ENCODE peak calls at places on chromosomes 5 and 9, in five cellular contexts. E is IMR-90, G is trophoblast cell, J is mesendoderm, H is mesenchymal stem cell. N is an unnamed sample.
A peak's percentile ranks its signal among the peaks of the same experiment; 100 is the strongest.

GRCh38 chr5:18270635-18271338 is 636.5 kb downstream of the TAF11L14 start:
- DNase-seq in E (no peak), G (no peak), J (no peak), H (no peak), N (no peak)

GRCh38 chr5:4271193-4271592 is 675.6 kb downstream of the IRX1 start:
- DNase-seq in E (no peak), G (no peak), J (no peak), H (no peak), N (no peak)

GRCh38 chr9:81685763-81686613 is 3.4 kb downstream of the TLE1 start:
- DNase-seq in E (peak; percentile 55), G (peak; percentile 44), J (no peak), H (peak; percentile 48), N (no peak)

GRCh38 chr9:35905912-35906679 is at the start of gene HRCT1:
- DNase-seq in E (peak; percentile 94), G (peak; percentile 91), J (no peak), H (peak; percentile 89), N (no peak)

GRCh38 chr5:131539251-131539650 is 95.8 kb downstream of the RAPGEF6 start:
- DNase-seq in E (no peak), G (no peak), J (no peak), H (no peak), N (no peak)

GRCh38 chr5:35129921-35130485 is 82.3 kb upstream of the AGXT2 start:
- DNase-seq in E (peak; percentile 65), G (peak; percentile 54), J (no peak), H (peak; percentile 19), N (no peak)

GRCh38 chr5:55622460-55622859 is 87.7 kb upstream of the PLPP1 start:
- DNase-seq in E (peak; percentile 22), G (no peak), J (no peak), H (no peak), N (no peak)

GRCh38 chr9:6133346-6134063 is 82.1 kb upstream of the IL33 start:
- DNase-seq in E (no peak), G (no peak), J (no peak), H (no peak), N (no peak)

GRCh38 chr9:116464987-116465571 is 222.0 kb upstream of the TRIM32 start:
- DNase-seq in E (no peak), G (no peak), J (no peak), H (no peak), N (no peak)

GRCh38 chr9:18250051-18250450 is 223.9 kb upstream of the ADAMTSL1 start:
- DNase-seq in E (no peak), G (peak; percentile 11), J (no peak), H (no peak), N (no peak)

GRCh38 chr5:120256376-120256775 is 207.7 kb upstream of the PRR16 start:
- DNase-seq in E (no peak), G (no peak), J (no peak), H (no peak), N (no peak)

GRCh38 chr5:15013654-15014463 is 142.3 kb upstream of the ANKH start:
- DNase-seq in E (peak; percentile 80), G (no peak), J (peak; percentile 75), H (peak; percentile 73), N (no peak)

GRCh38 chr5:35470866-35471265 is 146.8 kb upstream of the SPEF2 start:
- DNase-seq in E (peak; percentile 13), G (peak; percentile 71), J (peak; percentile 57), H (peak; percentile 55), N (no peak)

GRCh38 chr5:125549322-125549871 is 803.0 kb upstream of the ZNF608 start:
- DNase-seq in E (peak; percentile 23), G (no peak), J (no peak), H (peak; percentile 65), N (no peak)

GRCh38 chr9:111036946-111037743 is 1.1 kb downstream of the LPAR1 start:
- DNase-seq in E (peak; percentile 37), G (no peak), J (peak; percentile 61), H (peak; percentile 59), N (no peak)

GRCh38 chr5:8861764-8862163 is 684.1 kb downstream of the SEMA5A start:
- DNase-seq in E (no peak), G (peak; percentile 16), J (no peak), H (peak; percentile 5), N (no peak)

GRCh38 chr9:20205821-20206220 is 416.5 kb downstream of the MLLT3 start:
- DNase-seq in E (peak; percentile 5), G (no peak), J (no peak), H (no peak), N (no peak)

GRCh38 chr5:123176224-123176937 is 87.3 kb downstream of the PRDM6 start:
- DNase-seq in E (peak; percentile 73), G (peak; percentile 23), J (no peak), H (peak; percentile 28), N (no peak)

DNA sequence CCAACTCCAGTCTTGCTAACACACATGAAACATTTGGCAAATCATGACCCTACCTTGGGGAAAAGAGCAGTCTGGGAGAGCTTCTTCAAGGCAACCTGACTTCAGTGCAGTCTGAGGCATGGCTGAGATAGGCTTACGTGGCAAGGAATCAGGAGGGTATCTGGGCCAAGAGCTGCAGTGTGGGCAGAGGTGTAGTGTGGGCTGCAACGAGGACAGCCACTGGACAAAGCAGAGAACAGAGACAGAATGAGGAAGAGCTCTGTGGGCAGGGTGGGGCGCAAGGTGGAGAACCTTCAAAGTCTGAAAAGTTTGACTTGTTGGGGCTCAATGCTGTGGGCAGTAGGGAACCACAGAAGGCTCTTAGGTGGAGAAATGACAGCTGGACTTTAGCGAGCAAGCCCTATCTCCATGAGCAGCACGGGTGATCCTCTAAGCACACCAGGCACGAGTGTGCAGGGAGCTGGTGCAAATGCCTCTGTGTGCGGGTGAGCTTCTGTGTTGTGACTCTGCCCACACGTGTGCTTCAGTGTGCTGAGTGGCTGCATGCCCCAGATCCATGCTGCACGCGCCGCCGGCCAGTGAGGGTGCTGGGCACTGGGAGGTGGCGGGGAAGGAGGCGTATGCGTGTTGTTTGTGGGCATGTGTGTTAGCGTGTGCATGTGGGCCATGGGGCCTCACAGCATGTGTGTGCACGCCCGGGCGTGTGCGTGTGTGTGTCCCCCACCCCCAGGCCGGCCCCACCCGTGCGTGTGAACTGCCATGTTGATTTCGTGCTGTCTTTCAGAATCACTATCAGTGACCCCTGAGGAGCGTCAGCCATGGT is 23.3 kb downstream of the GOLGA2 start:
- DNase-seq in E (no peak), G (no peak), J (no peak), H (no peak), N (no peak)
- H3K23ac ChIP-seq in E (no peak overlapping the region), G (no peak overlapping the region), J (no peak overlapping the region), H (no peak overlapping the region), N (no peak overlapping the region)

GRCh38 chr9:23567756-23568155 is 258.3 kb downstream of the ELAVL2 start:
- DNase-seq in E (no peak), G (no peak), J (no peak), H (no peak), N (no peak)
- H3K4ac ChIP-seq in E (no peak overlapping the region), G (no peak overlapping the region), J (no peak overlapping the region), H (no peak overlapping the region), N (no peak overlapping the region)

GRCh38 chr9:17230646-17231045 is 95.8 kb downstream of the CNTLN start:
- DNase-seq in E (no peak), G (no peak), J (no peak), H (no peak), N (no peak)

GRCh38 chr9:17222932-17223331 is 88.1 kb downstream of the CNTLN start:
- DNase-seq in E (no peak), G (no peak), J (no peak), H (no peak), N (no peak)

GRCh38 chr9:17229945-17230560 is 95.2 kb downstream of the CNTLN start:
- DNase-seq in E (no peak), G (no peak), J (peak; percentile 9), H (no peak), N (no peak)

DNA sequence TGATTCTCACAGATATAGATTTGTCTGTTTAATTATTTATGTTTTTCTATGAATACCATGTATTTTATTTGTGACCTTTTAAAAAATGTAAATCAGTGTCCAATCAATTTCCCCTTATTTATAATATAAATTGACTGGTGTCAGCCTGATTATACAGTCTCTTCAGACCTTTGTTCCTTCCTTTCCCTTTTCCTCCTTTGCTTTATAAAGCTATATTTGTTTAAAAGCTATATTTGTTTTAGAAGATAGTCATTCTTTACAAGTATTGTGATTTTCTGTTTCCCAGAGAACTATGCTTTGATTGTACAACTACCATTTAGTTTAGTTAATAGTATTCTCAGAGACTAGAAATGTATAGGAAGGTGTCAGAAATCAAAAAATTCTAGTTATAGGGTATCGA is 90.6 kb downstream of the CNTLN start:
- DNase-seq in E (no peak), G (no peak), J (no peak), H (no peak), N (no peak)
- H3K4me2 ChIP-seq in E (no peak overlapping the region), G (no peak overlapping the region), J (no peak overlapping the region), H (no peak overlapping the region), N (no peak overlapping the region)

GRCh38 chr5:16735092-16735970 is 118.5 kb upstream of the RETREG1 start:
- DNase-seq in E (no peak), G (no peak), J (no peak), H (peak; percentile 30), N (no peak)
- H3K23ac ChIP-seq in E (peak overlapping the region; percentile 86), G (no peak overlapping the region), J (no peak overlapping the region), H (no peak overlapping the region), N (peak overlapping the region; percentile 55)

GRCh38 chr9:129095908-129096307 is 14.7 kb downstream of the CRAT start:
- DNase-seq in E (no peak), G (no peak), J (no peak), H (no peak), N (no peak)
- H3K4ac ChIP-seq in E (no peak overlapping the region), G (no peak overlapping the region), J (no peak overlapping the region), H (no peak overlapping the region), N (no peak overlapping the region)

DNA sequence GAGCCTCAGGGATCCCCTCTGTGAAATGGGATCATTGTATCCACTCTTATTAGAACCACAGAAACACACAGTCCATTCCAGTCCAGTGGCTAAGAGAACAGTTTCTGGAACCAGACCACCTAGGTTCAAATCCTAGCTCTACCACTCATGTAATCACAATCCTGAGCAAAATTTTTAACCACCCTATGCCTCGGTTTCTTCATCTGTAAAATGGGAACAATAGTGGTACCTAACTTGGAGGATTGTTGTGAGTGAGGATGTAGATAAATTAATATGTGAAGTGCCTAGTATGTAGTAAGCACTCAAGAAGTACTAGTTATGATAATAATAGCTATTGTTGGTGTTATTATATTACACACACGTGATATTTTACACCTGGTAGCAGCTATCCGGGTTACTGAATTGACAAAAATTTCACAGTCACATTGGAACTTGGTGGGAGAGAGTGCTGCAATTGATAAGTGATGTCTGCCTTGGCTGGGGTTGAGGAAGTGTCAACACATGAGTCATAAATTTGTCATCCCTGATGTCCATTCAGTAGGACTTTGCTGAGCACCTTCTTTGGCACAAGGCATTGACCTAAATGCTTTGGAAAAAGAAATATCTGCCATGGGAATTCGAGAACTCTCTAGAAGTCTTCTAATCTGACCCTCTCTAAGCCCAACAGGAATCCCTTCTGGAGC is 68.4 kb downstream of the COL27A1 start:
- DNase-seq in E (peak; percentile 81), G (no peak), J (peak; percentile 77), H (peak; percentile 72), N (no peak)
- H3K4me2 ChIP-seq in E (peak overlapping the region; percentile 32), G (no peak overlapping the region), J (no peak overlapping the region), H (no peak overlapping the region), N (no peak overlapping the region)

GRCh38 chr9:126225611-126226609 is 100.7 kb upstream of the MVB12B start:
- DNase-seq in E (no peak), G (no peak), J (no peak), H (no peak), N (peak; percentile 27)
- H3K23ac ChIP-seq in E (no peak overlapping the region), G (no peak overlapping the region), J (no peak overlapping the region), H (peak overlapping the region; percentile 18), N (no peak overlapping the region)

DNA sequence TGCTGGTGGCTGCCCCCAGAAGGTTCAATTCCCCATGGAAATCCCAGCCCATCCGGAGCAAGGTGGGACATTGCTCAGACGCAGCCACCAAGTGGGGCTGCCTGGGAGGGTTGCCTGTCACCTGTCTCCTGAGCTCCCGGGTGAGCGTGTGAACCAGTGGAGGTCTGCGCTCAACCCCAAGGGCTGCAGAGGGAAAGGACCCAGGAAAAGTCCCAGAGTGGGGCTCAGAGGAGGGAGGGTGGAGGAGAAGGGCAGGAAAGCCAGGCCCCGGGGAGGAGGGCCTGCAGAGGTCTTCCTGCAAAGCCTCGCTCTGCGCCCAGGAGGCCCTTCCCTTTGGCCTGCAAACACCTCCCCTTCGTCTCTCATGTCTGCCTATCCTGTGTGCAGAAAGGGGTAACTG is 119.5 kb upstream of the SARDH start:
- DNase-seq in E (no peak), G (no peak), J (no peak), H (no peak), N (no peak)
- H3K4ac ChIP-seq in E (no peak overlapping the region), G (no peak overlapping the region), J (no peak overlapping the region), H (no peak overlapping the region), N (no peak overlapping the region)